ENCODE peak calls at places on chromosome 9, in six cellular contexts. B, M, F, W, S and T are unnamed samples.

GRCh38 chr9:97848582-97849237 is 4.3 kb upstream of the FOXE1 start:
- DNase-seq in W (no peak), F (no peak), M (peak; percentile 92), S (no peak), B (no peak), T (no peak)

GRCh38 chr9:136645903-136646754 is 16.6 kb upstream of the EGFL7 start:
- DNase-seq in M (peak; percentile 89), S (no peak), B (no peak), F (no peak), W (peak; percentile 86), T (no peak)

GRCh38 chr9:27750571-27750970 is 177.3 kb upstream of the C9orf72 start:
- DNase-seq in B (no peak), F (no peak), W (no peak), M (no peak), S (no peak), T (no peak)

GRCh38 chr9:135884328-135885035 is 22.9 kb downstream of the CAMSAP1 start:
- DNase-seq in S (no peak), W (no peak), M (no peak), B (no peak), F (no peak), T (no peak)

GRCh38 chr9:135975834-135976233 is 14.7 kb upstream of the UBAC1 start:
- DNase-seq in F (no peak), S (no peak), W (no peak), B (no peak), M (no peak), T (no peak)

GRCh38 chr9:72305102-72305546 is 59.9 kb downstream of the ZFAND5 start:
- DNase-seq in F (no peak), M (peak; percentile 87), W (peak; percentile 79), S (no peak), B (no peak), T (no peak)

GRCh38 chr9:95368377-95369160 is 51.1 kb upstream of the FANCC start:
- DNase-seq in F (no peak), B (no peak), M (no peak), S (no peak), W (no peak), T (no peak)

GRCh38 chr9:21171351-21171750 is 4.9 kb upstream of the IFNA21 start:
- DNase-seq in M (no peak), W (no peak), S (no peak), F (no peak), B (no peak), T (no peak)

GRCh38 chr9:95381243-95381642 is 63.7 kb upstream of the FANCC start:
- DNase-seq in M (no peak), F (no peak), W (no peak), S (no peak), B (peak; percentile 50), T (no peak)

GRCh38 chr9:104028827-104029226 is 65.3 kb upstream of the SMC2 start:
- DNase-seq in W (no peak), S (no peak), F (no peak), M (no peak), B (no peak), T (no peak)

GRCh38 chr9:69535296-69535832 is 136.8 kb downstream of the APBA1 start:
- DNase-seq in B (no peak), M (no peak), W (no peak), F (no peak), S (no peak), T (no peak)

GRCh38 chr9:74478606-74479005 is 18.5 kb upstream of the RORB start:
- DNase-seq in B (no peak), W (no peak), M (no peak), S (no peak), F (no peak), T (no peak)

GRCh38 chr9:6567140-6567591 is 78.4 kb downstream of the GLDC start:
- DNase-seq in B (peak; percentile 98), M (no peak), S (peak; percentile 63), F (no peak), W (no peak), T (no peak)

GRCh38 chr9:109244179-109245132 is 76.4 kb downstream of the EPB41L4B start:
- DNase-seq in M (peak; percentile 87), B (peak; percentile 40), W (peak; percentile 70), F (peak; percentile 34), S (no peak), T (peak; percentile 23)

GRCh38 chr9:524008-524407 is 309.3 kb downstream of the DOCK8 start:
- DNase-seq in W (no peak), B (no peak), S (no peak), F (no peak), M (no peak), T (no peak)

GRCh38 chr9:13491493-13492424 is 212.3 kb upstream of the MPDZ start:
- DNase-seq in M (no peak), W (no peak), B (peak; percentile 57), S (no peak), F (no peak), T (no peak)

GRCh38 chr9:75123696-75124095 is 35.4 kb downstream of the OSTF1 start:
- DNase-seq in S (no peak), F (no peak), W (no peak), B (no peak), M (no peak), T (no peak)

GRCh38 chr9:117245225-117245624 is 169.6 kb downstream of the ASTN2 start:
- DNase-seq in F (no peak), B (no peak), M (no peak), S (no peak), W (no peak), T (no peak)

GRCh38 chr9:23933348-23933747 is 107.3 kb upstream of the ELAVL2 start:
- DNase-seq in M (no peak), S (no peak), F (no peak), B (no peak), W (no peak), T (no peak)

GRCh38 chr9:4296217-4296616 is 3.7 kb downstream of the GLIS3 start:
- DNase-seq in B (no peak), M (no peak), S (no peak), F (no peak), W (no peak), T (no peak)
- H3K27ac ChIP-seq in B (no peak overlapping the region), M (peak overlapping the region; percentile 88), S (no peak overlapping the region), F (no peak overlapping the region), W (peak overlapping the region; percentile 85), T (no peak overlapping the region)

GRCh38 chr9:129608561-129609481 is 12.1 kb downstream of the C9orf50 start:
- DNase-seq in B (no peak), W (no peak), S (no peak), M (peak; percentile 78), F (no peak), T (no peak)

GRCh38 chr9:129610193-129610472 is 10.8 kb downstream of the C9orf50 start:
- DNase-seq in W (no peak), M (no peak), B (no peak), F (no peak), S (no peak), T (no peak)

GRCh38 chr9:129611302-129611800 is 9.6 kb downstream of the C9orf50 start:
- DNase-seq in F (no peak), B (no peak), S (no peak), W (no peak), M (no peak), T (no peak)

GRCh38 chr9:129610473-129611301 is 10.2 kb downstream of the C9orf50 start:
- DNase-seq in M (peak; percentile 94), F (peak; percentile 50), W (peak; percentile 81), S (no peak), B (peak; percentile 37), T (peak; percentile 78)

DNA sequence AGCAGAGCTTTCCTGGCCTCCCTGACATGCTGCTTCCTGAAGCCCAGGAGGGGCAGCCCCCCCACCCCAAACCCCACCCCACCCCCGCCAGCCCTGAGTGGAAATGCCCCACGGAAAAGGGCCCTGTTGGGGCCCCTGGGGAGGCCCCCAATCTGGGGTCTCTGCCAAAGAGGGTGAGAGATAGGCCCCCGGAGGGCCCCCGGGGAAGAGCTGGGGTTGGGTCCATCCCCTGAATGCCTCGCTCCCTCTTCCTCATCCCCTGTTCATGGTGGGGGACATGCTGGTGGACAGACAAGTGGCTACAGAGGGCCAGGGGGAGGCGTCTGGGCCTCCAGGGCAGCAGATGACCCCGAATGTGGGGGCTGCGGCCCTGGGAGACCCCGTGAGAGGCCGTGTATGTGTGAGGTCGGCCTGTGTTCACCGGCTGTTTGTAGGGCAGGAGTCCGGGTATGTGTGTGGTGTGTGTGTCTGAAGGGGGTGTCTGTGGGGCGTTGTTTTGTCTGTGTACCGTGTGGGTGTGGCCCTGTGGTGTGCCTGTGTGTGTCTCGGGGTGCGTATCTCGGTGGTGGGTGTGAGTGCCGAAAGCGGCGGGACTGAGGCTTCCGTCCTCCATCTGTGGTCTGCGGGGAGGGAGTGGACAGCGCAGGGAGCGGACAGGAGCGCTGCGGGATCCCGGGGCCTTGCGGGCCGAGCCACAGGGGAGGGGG is 11.3 kb downstream of the C9orf50 start:
- DNase-seq in B (no peak), W (peak; percentile 51), F (peak; percentile 56), M (peak; percentile 85), S (no peak), T (no peak)
- H3K27ac ChIP-seq in B (no peak overlapping the region), W (peak overlapping the region; percentile 95), F (peak overlapping the region; percentile 27), M (peak overlapping the region; percentile 89), S (no peak overlapping the region), T (peak overlapping the region; percentile 5)

GRCh38 chr9:86944974-86945867 is 2.1 kb downstream of the GAS1 start:
- DNase-seq in W (no peak), S (no peak), M (peak; percentile 76), F (no peak), B (peak; percentile 19), T (no peak)

GRCh38 chr9:86946712-86947145 is 577 bp downstream of the GAS1 start:
- DNase-seq in B (no peak), F (peak; percentile 3), M (peak; percentile 85), S (no peak), W (peak; percentile 49), T (peak; percentile 66)

GRCh38 chr9:86947146-86948081 is at the start of gene GAS1:
- DNase-seq in S (peak; percentile 93), F (peak; percentile 28), W (peak; percentile 90), B (peak; percentile 80), M (peak; percentile 92), T (peak; percentile 84)

GRCh38 chr9:86943871-86944240 is 3.5 kb downstream of the GAS1 start:
- DNase-seq in W (no peak), F (no peak), B (no peak), M (no peak), S (no peak), T (no peak)

DNA sequence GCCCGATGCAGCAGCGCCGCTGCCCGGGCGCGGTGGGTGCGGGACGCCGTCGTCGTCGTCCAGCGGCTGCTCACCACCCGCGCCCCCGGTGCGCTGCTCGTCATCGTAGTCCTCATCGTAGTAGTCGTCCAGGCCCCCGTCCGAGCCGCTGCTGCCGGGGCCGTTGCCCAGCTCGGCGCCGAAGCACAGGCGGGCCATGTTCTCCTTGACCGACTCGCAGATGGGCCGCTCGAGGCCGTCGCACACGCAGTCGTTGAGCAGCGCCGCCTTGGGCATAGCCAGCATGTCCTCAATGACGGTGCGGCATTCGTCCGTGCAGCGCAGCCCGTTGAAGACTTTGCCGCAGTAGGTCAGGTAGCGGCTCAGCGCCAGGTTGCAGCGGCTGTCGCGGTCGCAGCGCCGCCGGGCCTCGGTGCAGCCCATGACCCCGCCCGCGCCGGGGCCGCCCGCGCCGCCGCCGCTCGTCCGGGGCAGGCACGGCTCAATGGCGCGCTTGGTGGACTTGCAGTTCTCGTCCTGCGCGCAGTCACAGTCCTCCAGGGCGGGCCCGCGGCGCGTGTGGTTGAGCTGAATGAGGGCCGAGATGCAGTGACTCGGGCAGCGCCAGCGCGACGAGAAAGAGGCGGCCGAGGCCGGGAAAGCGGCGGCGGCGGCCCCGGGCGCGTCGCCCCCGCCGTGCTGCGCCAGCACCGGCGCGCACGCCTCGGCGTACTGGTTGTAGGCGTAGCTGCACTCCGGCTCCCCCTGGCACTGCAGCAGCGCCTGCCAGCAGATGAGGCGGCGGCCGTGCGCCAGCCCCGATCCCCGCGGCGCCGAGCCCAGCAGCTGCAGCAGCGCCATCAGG is 1.2 kb downstream of the GAS1 start:
- DNase-seq in W (peak; percentile 65), B (peak; percentile 73), F (peak; percentile 23), M (peak; percentile 91), S (no peak), T (peak; percentile 56)
- H3K27ac ChIP-seq in W (peak overlapping the region; percentile 97), B (peak overlapping the region; percentile 40), F (peak overlapping the region; percentile 11), M (peak overlapping the region; percentile 88), S (peak overlapping the region; percentile 52), T (peak overlapping the region; percentile 95)

GRCh38 chr9:4572184-4572826 is 82.0 kb downstream of the SLC1A1 start:
- DNase-seq in W (no peak), S (no peak), F (no peak), B (no peak), M (no peak), T (no peak)
- H3K27ac ChIP-seq in W (no peak overlapping the region), S (no peak overlapping the region), F (no peak overlapping the region), B (no peak overlapping the region), M (no peak overlapping the region), T (no peak overlapping the region)